ENCODE peak calls at places on chromosomes 3 and 15, in ten cellular contexts. Q is upper lobe of right lung, W is bronchial epithelial cell, F is HCT116, P is osteocyte, D is Panc1, E is AG10803, K is GM13977, L is ovary, Z is fibroblast of mammary gland. O is an unnamed sample.

GRCh38 chr3:187571701-187572100 is 98.5 kb downstream of the SST start:
- DNase-seq in Q (no peak), W (no peak), F (no peak), P (no peak), D (no peak), E (no peak), K (no peak), L (no peak), Z (no peak), O (no peak)

GRCh38 chr3:83513677-83514076 is 1445.1 kb upstream of the CADM2 start:
- DNase-seq in Q (no peak), W (no peak), F (no peak), P (no peak), D (no peak), E (no peak), K (no peak), L (no peak), Z (no peak), O (no peak)

GRCh38 chr3:21138085-21138484 is 612.9 kb downstream of the ZNF385D start:
- DNase-seq in Q (no peak), W (no peak), F (no peak), P (no peak), D (no peak), E (no peak), K (no peak), L (no peak), Z (no peak), O (no peak)

GRCh38 chr3:55485208-55485791 is 1.8 kb downstream of the WNT5A start:
- DNase-seq in Q (peak), W (no peak), F (no peak), P (peak), D (no peak), E (peak), K (peak), L (peak), Z (peak), O (no peak)

GRCh38 chr3:14273886-14274517 is 95.4 kb downstream of the LSM3 start:
- DNase-seq in Q (no peak), W (peak), F (no peak), P (no peak), D (no peak), E (no peak), K (no peak), L (no peak), Z (no peak), O (no peak)

GRCh38 chr15:100196326-100197058 is 145.3 kb downstream of the ADAMTS17 start:
- DNase-seq in Q (no peak), W (no peak), F (no peak), P (no peak), D (no peak), E (no peak), K (no peak), L (no peak), Z (no peak), O (no peak)

GRCh38 chr3:13588971-13589370 is 40.0 kb downstream of the FBLN2 start:
- DNase-seq in Q (no peak), W (no peak), F (no peak), P (no peak), D (no peak), E (no peak), K (no peak), L (no peak), Z (no peak), O (no peak)

GRCh38 chr3:172065534-172065933 is 26.2 kb downstream of the FNDC3B start:
- DNase-seq in Q (no peak), W (no peak), F (no peak), P (no peak), D (no peak), E (peak), K (no peak), L (no peak), Z (peak), O (no peak)

GRCh38 chr3:171974986-171975837 is 64.2 kb upstream of the FNDC3B start:
- DNase-seq in Q (no peak), W (no peak), F (no peak), P (no peak), D (no peak), E (peak), K (no peak), L (no peak), Z (peak), O (no peak)

GRCh38 chr3:35505181-35505580 is 134.1 kb upstream of the ARPP21 start:
- DNase-seq in Q (peak), W (no peak), F (no peak), P (no peak), D (no peak), E (no peak), K (no peak), L (no peak), Z (no peak), O (no peak)

GRCh38 chr3:149581681-149582349 is 76.0 kb downstream of the WWTR1 start:
- DNase-seq in Q (no peak), W (peak), F (peak), P (no peak), D (peak), E (peak), K (no peak), L (peak), Z (peak), O (no peak)

GRCh38 chr3:62049033-62049432 is 324.3 kb downstream of the FEZF2 start:
- DNase-seq in Q (no peak), W (peak), F (no peak), P (no peak), D (no peak), E (no peak), K (no peak), L (no peak), Z (no peak), O (no peak)

GRCh38 chr3:5633960-5634359 is 446.5 kb downstream of the EDEM1 start:
- DNase-seq in Q (no peak), W (no peak), F (no peak), P (no peak), D (no peak), E (no peak), K (no peak), L (no peak), Z (no peak), O (no peak)

GRCh38 chr3:48215019-48215418 is 8.3 kb upstream of the CAMP start:
- DNase-seq in Q (peak), W (no peak), F (no peak), P (no peak), D (no peak), E (no peak), K (no peak), L (peak), Z (no peak), O (no peak)

GRCh38 chr3:131526801-131527347 is 24.1 kb upstream of the MRPL3 start:
- DNase-seq in Q (peak), W (no peak), F (no peak), P (no peak), D (no peak), E (peak), K (no peak), L (peak), Z (peak), O (no peak)

GRCh38 chr3:107662109-107662477 is 139.3 kb downstream of the BBX start:
- DNase-seq in Q (no peak), W (peak), F (no peak), P (no peak), D (no peak), E (peak), K (no peak), L (no peak), Z (peak), O (no peak)

GRCh38 chr15:89391685-89392257 is 57.1 kb upstream of the POLG start:
- DNase-seq in Q (no peak), W (no peak), F (no peak), P (no peak), D (no peak), E (no peak), K (no peak), L (no peak), Z (no peak), O (no peak)

GRCh38 chr3:153026026-153026425 is 136.0 kb upstream of the RAP2B start:
- DNase-seq in Q (no peak), W (peak), F (peak), P (no peak), D (no peak), E (peak), K (peak), L (no peak), Z (peak), O (no peak)

GRCh38 chr3:11560746-11561145 is 83.0 kb downstream of the VGLL4 start:
- DNase-seq in Q (no peak), W (no peak), F (no peak), P (no peak), D (no peak), E (no peak), K (no peak), L (no peak), Z (no peak), O (no peak)

GRCh38 chr15:75200765-75201608 is 695 bp upstream of the C15orf39 start:
- DNase-seq in Q (peak), W (peak), F (peak), P (no peak), D (no peak), E (no peak), K (peak), L (peak), Z (no peak), O (no peak)

GRCh38 chr3:47245271-47245670 is 37.3 kb downstream of the KIF9 start:
- DNase-seq in Q (no peak), W (no peak), F (no peak), P (no peak), D (no peak), E (no peak), K (no peak), L (no peak), Z (no peak), O (no peak)

GRCh38 chr3:49900491-49901153 is 3.1 kb downstream of the MST1R start:
- DNase-seq in Q (peak), W (peak), F (peak), P (no peak), D (peak), E (peak), K (no peak), L (no peak), Z (peak), O (no peak)

GRCh38 chr3:45029661-45030060 is 3.6 kb downstream of the CLEC3B start:
- DNase-seq in Q (no peak), W (peak), F (no peak), P (no peak), D (no peak), E (peak), K (no peak), L (no peak), Z (peak), O (no peak)

GRCh38 chr15:75725021-75725718 is 12.5 kb upstream of the CSPG4 start:
- DNase-seq in Q (peak), W (no peak), F (no peak), P (no peak), D (no peak), E (no peak), K (peak), L (no peak), Z (no peak), O (no peak)

GRCh38 chr3:197959891-197960693 is at the start of gene LMLN:
- DNase-seq in Q (peak), W (peak), F (peak), P (peak), D (peak), E (peak), K (peak), L (peak), Z (peak), O (peak)
- TF ChIP-seq CTCF in Q (peak), W (no peak), F (no peak), P (no peak), D (no peak), E (no peak), K (no peak), L (no peak), Z (no peak), O (no peak)

GRCh38 chr3:98887684-98888083 is 13.8 kb downstream of the DCBLD2 start:
- DNase-seq in Q (no peak), W (no peak), F (no peak), P (no peak), D (no peak), E (no peak), K (no peak), L (no peak), Z (no peak), O (no peak)

GRCh38 chr3:98892263-98892662 is 9.2 kb downstream of the DCBLD2 start:
- DNase-seq in Q (no peak), W (no peak), F (no peak), P (no peak), D (no peak), E (no peak), K (no peak), L (no peak), Z (peak), O (no peak)

GRCh38 chr3:98890181-98890882 is 11.2 kb downstream of the DCBLD2 start:
- DNase-seq in Q (no peak), W (no peak), F (no peak), P (no peak), D (no peak), E (no peak), K (no peak), L (no peak), Z (no peak), O (no peak)

GRCh38 chr3:98893740-98894139 is 7.8 kb downstream of the DCBLD2 start:
- DNase-seq in Q (no peak), W (no peak), F (no peak), P (no peak), D (no peak), E (no peak), K (no peak), L (no peak), Z (peak), O (no peak)

DNA sequence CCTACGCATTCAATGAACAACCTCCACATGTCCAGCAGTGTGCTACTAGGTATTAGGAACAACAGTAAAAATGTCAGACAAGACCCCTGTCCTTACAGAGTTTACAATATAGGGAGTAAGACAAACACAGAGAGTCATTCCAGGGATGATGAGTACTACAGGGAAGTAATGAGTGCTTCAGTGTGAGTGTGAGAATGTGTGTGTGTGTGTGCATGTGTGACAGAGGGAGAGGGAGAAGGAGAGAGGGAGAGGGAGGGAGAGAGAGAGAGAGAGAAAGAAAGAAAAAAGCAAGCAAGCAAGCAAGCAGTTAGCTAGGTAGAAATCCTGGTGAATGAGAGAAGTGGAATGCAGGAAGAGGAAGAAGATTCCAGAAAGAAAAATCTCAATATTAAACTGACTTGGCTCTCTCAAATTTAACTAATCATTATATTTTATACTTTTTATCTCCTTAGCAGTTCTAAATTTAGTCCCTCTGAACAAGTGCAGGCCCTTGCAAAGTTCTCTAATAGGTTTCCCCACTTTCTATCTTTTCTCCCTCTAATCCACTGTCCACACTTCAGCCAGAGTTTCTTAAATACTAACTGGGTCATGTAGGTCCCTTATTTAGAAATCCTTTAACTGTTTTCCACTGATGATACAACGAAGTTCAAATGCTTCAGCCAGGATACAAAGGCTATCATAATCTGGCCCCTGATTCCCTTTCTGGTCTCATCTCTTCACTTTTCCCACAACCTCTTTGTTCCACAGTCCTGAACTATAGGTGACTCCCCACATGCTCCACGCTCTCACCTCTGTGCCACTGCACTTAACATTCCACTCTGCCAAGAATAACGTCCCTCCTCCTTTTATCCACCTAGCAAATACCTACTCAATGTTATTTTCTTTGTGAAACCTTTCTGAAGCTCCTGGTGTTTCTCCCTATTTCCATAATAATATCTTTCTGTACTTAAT is 10.3 kb downstream of the DCBLD2 start:
- DNase-seq in Q (no peak), W (no peak), F (no peak), P (no peak), D (no peak), E (peak), K (no peak), L (no peak), Z (peak), O (no peak)
- TF ChIP-seq CTCF in Q (no peak), W (no peak), F (no peak), P (no peak), D (no peak), E (no peak), K (no peak), L (no peak), Z (no peak), O (no peak)

DNA sequence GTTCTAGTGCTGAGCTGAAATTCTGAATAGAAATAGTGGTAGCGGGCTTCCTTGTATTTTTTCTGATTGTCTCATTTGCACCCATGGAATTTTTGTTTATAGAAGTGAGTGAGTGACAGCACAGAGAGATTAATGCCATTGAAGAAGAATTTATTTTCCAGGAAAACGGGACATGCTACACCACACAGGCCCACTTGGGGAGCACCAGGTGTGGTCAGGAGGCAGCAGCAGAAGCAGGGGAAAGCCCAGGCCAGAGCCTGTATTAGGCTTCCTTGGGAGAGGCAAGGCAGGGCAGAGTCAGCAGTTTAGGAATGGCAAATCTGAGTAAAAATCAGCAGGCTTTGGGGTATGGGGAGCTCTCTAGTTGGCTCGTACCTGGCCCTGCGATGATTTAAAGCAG is 88.4 kb upstream of the ATP11B start:
- DNase-seq in Q (no peak), W (no peak), F (peak), P (no peak), D (no peak), E (no peak), K (no peak), L (no peak), Z (no peak), O (no peak)
- TF ChIP-seq CTCF in Q (no peak), W (no peak), F (no peak), P (no peak), D (peak), E (no peak), K (no peak), L (no peak), Z (no peak), O (no peak)

GRCh38 chr15:34855893-34856292 is 60.5 kb upstream of the ACTC1 start:
- DNase-seq in Q (no peak), W (peak), F (no peak), P (no peak), D (no peak), E (peak), K (no peak), L (no peak), Z (peak), O (no peak)

GRCh38 chr15:34851751-34852150 is 56.4 kb upstream of the ACTC1 start:
- DNase-seq in Q (no peak), W (no peak), F (no peak), P (no peak), D (no peak), E (no peak), K (no peak), L (no peak), Z (no peak), O (no peak)

GRCh38 chr15:34851007-34851406 is 55.7 kb upstream of the ACTC1 start:
- DNase-seq in Q (no peak), W (no peak), F (no peak), P (no peak), D (no peak), E (no peak), K (no peak), L (no peak), Z (no peak), O (no peak)

GRCh38 chr15:34855397-34855796 is 60.0 kb upstream of the ACTC1 start:
- DNase-seq in Q (no peak), W (peak), F (no peak), P (no peak), D (no peak), E (peak), K (no peak), L (no peak), Z (peak), O (no peak)

DNA sequence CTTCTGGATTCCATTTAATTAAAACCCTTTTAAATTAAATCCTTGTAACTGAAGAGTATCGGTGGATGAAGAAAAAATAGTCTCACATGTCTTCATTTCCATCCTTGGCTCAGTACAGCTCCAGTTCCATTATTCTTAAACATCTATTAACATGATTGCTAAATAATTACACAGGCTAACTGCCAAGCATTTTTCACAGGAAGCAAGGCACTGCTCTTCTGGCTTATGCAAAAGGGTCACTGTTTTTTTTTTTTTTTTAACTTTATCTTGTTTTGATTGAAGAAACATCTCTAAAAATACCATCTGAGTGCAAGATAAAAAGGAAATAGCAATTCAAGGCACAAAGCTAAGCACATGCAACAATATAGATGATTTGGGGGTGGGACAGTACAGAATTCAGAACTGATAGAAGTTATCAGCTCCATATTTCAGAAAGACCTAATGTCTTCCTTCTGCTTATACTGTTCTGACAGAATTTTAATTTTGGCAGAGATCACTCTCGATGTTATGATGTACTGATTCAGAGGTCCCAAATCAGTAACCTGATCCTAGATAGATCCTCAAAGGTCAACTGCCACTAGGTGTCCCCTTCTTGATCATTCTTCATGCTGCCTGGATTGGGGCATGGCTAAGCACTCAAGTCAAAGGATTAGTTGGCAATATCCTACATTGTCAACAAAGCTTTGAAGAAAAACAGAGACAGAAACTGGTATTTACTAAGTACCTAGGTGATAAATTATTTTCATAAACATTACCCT is 57.8 kb upstream of the ACTC1 start:
- DNase-seq in Q (no peak), W (peak), F (no peak), P (no peak), D (no peak), E (peak), K (no peak), L (no peak), Z (peak), O (no peak)
- TF ChIP-seq CTCF in Q (no peak), W (no peak), F (no peak), P (no peak), D (peak), E (no peak), K (no peak), L (no peak), Z (no peak), O (no peak)

GRCh38 chr3:143235614-143236204 is 116.1 kb downstream of the CHST2 start:
- DNase-seq in Q (no peak), W (no peak), F (no peak), P (no peak), D (no peak), E (no peak), K (no peak), L (no peak), Z (no peak), O (peak)
- TF ChIP-seq CTCF in Q (no peak), W (no peak), F (no peak), P (no peak), D (no peak), E (no peak), K (no peak), L (no peak), Z (no peak), O (no peak)

GRCh38 chr3:53812434-53812833 is 33.8 kb downstream of the CHDH start:
- DNase-seq in Q (no peak), W (no peak), F (no peak), P (no peak), D (no peak), E (no peak), K (peak), L (no peak), Z (no peak), O (no peak)
- TF ChIP-seq CTCF in Q (no peak), W (peak), F (no peak), P (no peak), D (no peak), E (no peak), K (no peak), L (no peak), Z (no peak), O (no peak)

GRCh38 chr3:195458188-195458800 is 15.5 kb upstream of the ACAP2 start:
- DNase-seq in Q (no peak), W (no peak), F (no peak), P (no peak), D (no peak), E (no peak), K (peak), L (no peak), Z (no peak), O (no peak)
- TF ChIP-seq CTCF in Q (no peak), W (no peak), F (no peak), P (no peak), D (no peak), E (no peak), K (no peak), L (no peak), Z (no peak), O (no peak)

O was measured in natural killer cell.